ENCODE peak calls at places on chromosomes 11 and 22, in six cellular contexts. T, U, P, D, B and Y are unnamed samples.

GRCh38 chr11:45036733-45037132 is 86.0 kb upstream of the TP53I11 start:
- DNase-seq in T (no peak), U (no peak), P (no peak), D (no peak), B (no peak), Y (no peak)

GRCh38 chr22:21082248-21082647 is 36.5 kb downstream of the LRRC74B start:
- DNase-seq in T (no peak), U (no peak), P (no peak), D (no peak), B (no peak), Y (no peak)

GRCh38 chr11:34204396-34205279 is 99.2 kb downstream of the NAT10 start:
- DNase-seq in T (no peak), U (peak; percentile 12), P (no peak), D (no peak), B (no peak), Y (no peak)

GRCh38 chr11:67354314-67355022 is 1.1 kb upstream of the POLD4 start:
- DNase-seq in T (peak; percentile 26), U (no peak), P (no peak), D (no peak), B (no peak), Y (no peak)

GRCh38 chr11:36431429-36432092 is 78.5 kb downstream of the TRAF6 start:
- DNase-seq in T (no peak), U (no peak), P (peak; percentile 7), D (no peak), B (no peak), Y (no peak)

GRCh38 chr11:128341280-128341679 is 246.1 kb downstream of the ETS1 start:
- DNase-seq in T (no peak), U (no peak), P (no peak), D (no peak), B (peak; percentile 31), Y (no peak)

GRCh38 chr22:17797721-17798559 is 23.7 kb upstream of the BID start:
- DNase-seq in T (peak; percentile 79), U (no peak), P (no peak), D (no peak), B (no peak), Y (peak; percentile 47)

GRCh38 chr11:77199346-77199745 is 71.3 kb downstream of the MYO7A start:
- DNase-seq in T (no peak), U (no peak), P (no peak), D (no peak), B (no peak), Y (no peak)

GRCh38 chr11:391117-392017 is 2.6 kb upstream of the PKP3 start:
- DNase-seq in T (no peak), U (no peak), P (no peak), D (no peak), B (no peak), Y (no peak)

GRCh38 chr11:102757823-102758549 is 22.4 kb downstream of the MMP10 start:
- DNase-seq in T (no peak), U (no peak), P (no peak), D (no peak), B (no peak), Y (no peak)

GRCh38 chr22:19522190-19522880 is 1.9 kb downstream of the CLDN5 start:
- DNase-seq in T (no peak), U (peak; percentile 60), P (no peak), D (no peak), B (no peak), Y (no peak)

GRCh38 chr11:65316311-65316978 is 1.8 kb downstream of the CDC42EP2 start:
- DNase-seq in T (no peak), U (no peak), P (no peak), D (no peak), B (no peak), Y (no peak)

GRCh38 chr11:100808904-100809491 is 121.9 kb downstream of the ARHGAP42 start:
- DNase-seq in T (no peak), U (no peak), P (no peak), D (peak; percentile 40), B (no peak), Y (no peak)

GRCh38 chr11:117010808-117011540 is 87.3 kb downstream of the SIK3 start:
- DNase-seq in T (no peak), U (no peak), P (no peak), D (no peak), B (no peak), Y (no peak)

GRCh38 chr11:106288057-106288456 is 210.6 kb downstream of the AASDHPPT start:
- DNase-seq in T (no peak), U (no peak), P (no peak), D (no peak), B (no peak), Y (no peak)

GRCh38 chr11:2800655-2801531 is 84.7 kb downstream of the CDKN1C start:
- DNase-seq in T (no peak), U (no peak), P (no peak), D (no peak), B (no peak), Y (no peak)